ENCODE peak calls at places on chromosome 10, in seven cellular contexts. U is NCI-H524 treated with DMSO at 0.1 percent for 48 hours; O is NCI-H2029; V is LoVo; T is NCI-H1694 treated with DMSO at 0.1 percent for 48 hours; E is activated CD4-positive, alpha-beta T cell treated with anti-CD3 and anti-CD28 coated beads for 36 hours; Y is HuH-7.5. B is an unnamed sample.

GRCh38 chr10:44673245-44673999 is 237.7 kb upstream of the TMEM72 start:
- DNase-seq in T (no peak), O (peak), Y (no peak), U (no peak), V (peak), E (no peak), B (no peak)

GRCh38 chr10:106955133-106955532 is 209.4 kb downstream of the SORCS1 start:
- DNase-seq in E (no peak), O (no peak), T (no peak), V (no peak), U (no peak), Y (no peak), B (no peak)

GRCh38 chr10:82942572-82943091 is 1067.6 kb downstream of the NRG3 start:
- DNase-seq in T (no peak), U (no peak), Y (no peak), O (no peak), V (no peak), E (no peak), B (no peak)

GRCh38 chr10:113665806-113666354 is 2.0 kb upstream of the NRAP start:
- DNase-seq in U (no peak), T (no peak), V (no peak), E (no peak), O (no peak), Y (no peak), B (no peak)

GRCh38 chr10:47246409-47247189 is 53.4 kb upstream of the GDF10 start:
- DNase-seq in O (no peak), U (no peak), T (no peak), Y (no peak), V (no peak), E (no peak), B (no peak)

GRCh38 chr10:89659185-89660131 is 14.4 kb upstream of the PANK1 start:
- DNase-seq in T (no peak), V (no peak), Y (no peak), U (no peak), O (no peak), E (no peak), B (no peak)

GRCh38 chr10:97517778-97518561 is 19.2 kb downstream of the UBTD1 start:
- DNase-seq in E (no peak), V (no peak), Y (no peak), O (peak), U (no peak), T (no peak), B (no peak)

GRCh38 chr10:110664483-110665420 is 20.6 kb downstream of the RBM20 start:
- DNase-seq in O (no peak), Y (no peak), U (no peak), E (no peak), V (peak), T (no peak), B (no peak)

GRCh38 chr10:119205926-119206602 is 1.3 kb upstream of the GRK5 start:
- DNase-seq in V (peak), Y (peak), O (no peak), E (peak), T (no peak), U (no peak), B (peak)

GRCh38 chr10:111598433-111599059 is 521.7 kb downstream of the ADRA2A start:
- DNase-seq in E (peak), Y (peak), O (peak), T (peak), V (peak), U (no peak), B (peak)

GRCh38 chr10:77841711-77842375 is 84.7 kb downstream of the DLG5 start:
- DNase-seq in E (no peak), Y (no peak), U (no peak), T (no peak), O (no peak), V (no peak), B (no peak)

GRCh38 chr10:19704544-19704943 is 111.7 kb upstream of the PLXDC2 start:
- DNase-seq in T (no peak), V (no peak), E (no peak), Y (no peak), U (no peak), O (no peak), B (no peak)

GRCh38 chr10:974038-974784 is 14.0 kb upstream of the GTPBP4 start:
- DNase-seq in Y (no peak), U (no peak), E (no peak), O (peak), V (no peak), T (no peak), B (no peak)

GRCh38 chr10:100043344-100043743 is 33.6 kb upstream of the DNMBP start:
- DNase-seq in T (no peak), E (peak), O (no peak), U (no peak), Y (no peak), V (peak), B (peak)

GRCh38 chr10:108424656-108425055 is 1260.2 kb upstream of the SORCS1 start:
- DNase-seq in E (no peak), Y (no peak), T (no peak), O (no peak), V (no peak), U (no peak), B (no peak)

GRCh38 chr10:87551324-87551723 is 46.6 kb downstream of the MINPP1 start:
- DNase-seq in Y (no peak), E (no peak), U (no peak), V (no peak), O (no peak), T (no peak), B (no peak)

GRCh38 chr10:31042670-31043069 is 11.0 kb upstream of the ZNF438 start:
- DNase-seq in T (no peak), Y (no peak), U (no peak), O (no peak), E (no peak), V (no peak), B (no peak)

GRCh38 chr10:126111562-126111961 is 215.2 kb downstream of the FANK1 start:
- DNase-seq in Y (no peak), E (no peak), U (no peak), O (no peak), T (no peak), V (no peak), B (no peak)

GRCh38 chr10:97812696-97813095 is 36.9 kb upstream of the GOLGA7B start:
- DNase-seq in V (no peak), U (no peak), T (no peak), O (no peak), E (no peak), Y (no peak), B (no peak)

GRCh38 chr10:98208925-98209324 is 59.1 kb downstream of the LOXL4 start:
- DNase-seq in E (no peak), V (no peak), O (no peak), T (no peak), Y (no peak), U (no peak), B (no peak)

GRCh38 chr10:3886191-3886590 is 101.2 kb upstream of the KLF6 start:
- DNase-seq in E (no peak), O (no peak), U (no peak), T (no peak), Y (peak), V (no peak), B (no peak)

GRCh38 chr10:101631821-101632475 is 43.8 kb downstream of the DPCD start:
- DNase-seq in Y (no peak), U (no peak), E (no peak), V (no peak), O (no peak), T (no peak), B (no peak)

GRCh38 chr10:125232841-125233240 is 72.5 kb upstream of the CTBP2 start:
- DNase-seq in V (no peak), E (no peak), Y (no peak), U (no peak), O (no peak), T (no peak), B (no peak)

GRCh38 chr10:52639652-52640051 is 132.9 kb downstream of the MBL2 start:
- DNase-seq in V (no peak), U (no peak), O (no peak), Y (no peak), E (no peak), T (no peak), B (no peak)

GRCh38 chr10:116765549-116766162 is 23.3 kb upstream of the HSPA12A start:
- DNase-seq in U (no peak), T (no peak), O (no peak), Y (no peak), V (peak), E (peak), B (peak)

GRCh38 chr10:13404305-13404759 is 56.2 kb upstream of the SEPHS1 start:
- DNase-seq in U (no peak), Y (no peak), V (no peak), T (no peak), O (no peak), E (no peak), B (no peak)

GRCh38 chr10:86113983-86114382 is 252.6 kb downstream of the GRID1 start:
- DNase-seq in U (no peak), Y (no peak), V (no peak), T (no peak), O (no peak), E (no peak), B (no peak)

GRCh38 chr10:96380821-96381220 is 22.0 kb upstream of the OPALIN start:
- DNase-seq in T (no peak), V (no peak), U (no peak), Y (no peak), E (no peak), O (no peak), B (no peak)

GRCh38 chr10:68471586-68472408 is at the start of gene DNA2:
- DNase-seq in E (peak), T (peak), V (peak), Y (peak), O (peak), U (no peak), B (peak)

GRCh38 chr10:35442006-35442405 is 105.7 kb downstream of the CCNY start:
- DNase-seq in E (peak), T (peak), U (no peak), V (no peak), Y (no peak), O (no peak), B (peak)

B was measured in activated CD4-positive, alpha-beta memory T cell treated with anti-CD3 and anti-CD28 coated beads for 36 hours.